ENCODE peak calls at places on chromosomes 11 and 22, in ten cellular contexts. X, P, C, I, M, Q, N, V, W and U are unnamed samples.

GRCh38 chr22:43197271-43197941 is 10.5 kb upstream of the TTLL12 start:
- DNase-seq in X (no peak), P (no peak), C (no peak), I (no peak), M (no peak), Q (no peak), N (no peak), V (peak), W (no peak), U (no peak)

GRCh38 chr11:74749965-74750296 is 1.3 kb downstream of the RNF169 start:
- DNase-seq in X (no peak), P (no peak), C (no peak), I (peak), M (no peak), Q (no peak), N (no peak), V (no peak), W (no peak), U (no peak)

GRCh38 chr11:126405906-126406305 is 50.4 kb downstream of the ST3GAL4 start:
- DNase-seq in X (no peak), P (no peak), C (no peak), I (no peak), M (no peak), Q (no peak), N (no peak), V (peak), W (no peak), U (no peak)

GRCh38 chr22:24420072-24420976 is 7.1 kb upstream of the ADORA2A start:
- DNase-seq in X (no peak), P (no peak), C (peak), I (no peak), M (no peak), Q (no peak), N (peak), V (no peak), W (no peak), U (no peak)

GRCh38 chr11:68118753-68119448 is 2.3 kb downstream of the CHKA start:
- DNase-seq in X (no peak), P (no peak), C (no peak), I (peak), M (no peak), Q (no peak), N (no peak), V (peak), W (no peak), U (no peak)

GRCh38 chr11:83694191-83694905 is 408.2 kb upstream of the CCDC90B start:
- DNase-seq in X (no peak), P (no peak), C (no peak), I (no peak), M (no peak), Q (no peak), N (no peak), V (no peak), W (no peak), U (no peak)

GRCh38 chr11:72041364-72042058 is 38.8 kb downstream of the NUMA1 start:
- DNase-seq in X (peak), P (peak), C (peak), I (peak), M (no peak), Q (peak), N (peak), V (peak), W (peak), U (no peak)

GRCh38 chr11:45817191-45817590 is 12.2 kb downstream of the SLC35C1 start:
- DNase-seq in X (no peak), P (no peak), C (no peak), I (peak), M (no peak), Q (no peak), N (no peak), V (no peak), W (no peak), U (no peak)

GRCh38 chr11:114073506-114074381 is 14.2 kb downstream of the ZBTB16 start:
- DNase-seq in X (no peak), P (no peak), C (no peak), I (no peak), M (no peak), Q (no peak), N (no peak), V (no peak), W (no peak), U (no peak)

GRCh38 chr22:47296405-47297260 is 534.2 kb downstream of the TBC1D22A start:
- DNase-seq in X (no peak), P (no peak), C (no peak), I (no peak), M (no peak), Q (no peak), N (no peak), V (no peak), W (no peak), U (no peak)

GRCh38 chr11:57515332-57516060 is at the start of gene SLC43A1:
- DNase-seq in X (peak), P (peak), C (peak), I (peak), M (no peak), Q (peak), N (no peak), V (no peak), W (peak), U (no peak)

GRCh38 chr22:17343766-17344165 is 25.5 kb upstream of the CECR2 start:
- DNase-seq in X (no peak), P (no peak), C (no peak), I (no peak), M (no peak), Q (no peak), N (no peak), V (no peak), W (no peak), U (no peak)

GRCh38 chr22:40534379-40535188 is 101.9 kb downstream of the MRTFA start:
- DNase-seq in X (no peak), P (no peak), C (no peak), I (peak), M (no peak), Q (peak), N (no peak), V (peak), W (no peak), U (no peak)

GRCh38 chr11:60859616-60860250 is 4.0 kb upstream of the PTGDR2 start:
- DNase-seq in X (no peak), P (no peak), C (no peak), I (no peak), M (no peak), Q (no peak), N (no peak), V (no peak), W (no peak), U (no peak)

GRCh38 chr11:13098067-13098466 is 89.0 kb downstream of the RASSF10 start:
- DNase-seq in X (no peak), P (no peak), C (peak), I (no peak), M (no peak), Q (peak), N (no peak), V (peak), W (no peak), U (no peak)

GRCh38 chr11:45321669-45322068 is 35.5 kb upstream of the SYT13 start:
- DNase-seq in X (no peak), P (no peak), C (no peak), I (no peak), M (no peak), Q (no peak), N (no peak), V (no peak), W (no peak), U (no peak)

GRCh38 chr11:19723572-19724342 is 11.1 kb downstream of the NAV2 start:
- DNase-seq in X (peak), P (no peak), C (no peak), I (no peak), M (no peak), Q (no peak), N (no peak), V (peak), W (no peak), U (no peak)

GRCh38 chr22:24450600-24450999 is 23.2 kb downstream of the ADORA2A start:
- DNase-seq in X (no peak), P (no peak), C (peak), I (no peak), M (no peak), Q (no peak), N (no peak), V (no peak), W (peak), U (no peak)

GRCh38 chr11:91081440-91082088 is 858.7 kb upstream of the CHORDC1 start:
- DNase-seq in X (no peak), P (no peak), C (no peak), I (no peak), M (no peak), Q (peak), N (no peak), V (peak), W (peak), U (peak)

GRCh38 chr11:111601979-111602864 is at the start of gene SIK2:
- DNase-seq in X (peak), P (peak), C (peak), I (peak), M (peak), Q (peak), N (peak), V (peak), W (peak), U (peak)

GRCh38 chr11:67195971-67196418 is 70.3 kb upstream of the GRK2 start:
- DNase-seq in X (no peak), P (peak), C (no peak), I (no peak), M (no peak), Q (peak), N (no peak), V (no peak), W (no peak), U (peak)

GRCh38 chr22:23453277-23453676 is 126.8 kb downstream of the IGLL1 start:
- DNase-seq in X (no peak), P (no peak), C (no peak), I (no peak), M (no peak), Q (no peak), N (no peak), V (no peak), W (no peak), U (no peak)

GRCh38 chr11:82747471-82747870 is 13.8 kb upstream of the FAM181B start:
- DNase-seq in X (no peak), P (no peak), C (no peak), I (no peak), M (no peak), Q (no peak), N (no peak), V (peak), W (no peak), U (no peak)

GRCh38 chr22:24184057-24184798 is 2.9 kb downstream of the SUSD2 start:
- DNase-seq in X (no peak), P (no peak), C (no peak), I (no peak), M (no peak), Q (no peak), N (no peak), V (no peak), W (peak), U (no peak)

GRCh38 chr11:93986716-93987115 is 34.4 kb upstream of the HEPHL1 start:
- DNase-seq in X (no peak), P (no peak), C (peak), I (no peak), M (no peak), Q (peak), N (no peak), V (peak), W (no peak), U (no peak)

GRCh38 chr22:23093090-23093788 is 22.9 kb downstream of the GNAZ start:
- DNase-seq in X (no peak), P (no peak), C (no peak), I (no peak), M (no peak), Q (no peak), N (no peak), V (no peak), W (no peak), U (no peak)

GRCh38 chr22:48845356-48845936 is 982.2 kb downstream of the BRD1 start:
- DNase-seq in X (no peak), P (no peak), C (no peak), I (no peak), M (no peak), Q (no peak), N (no peak), V (no peak), W (no peak), U (no peak)

GRCh38 chr22:46010177-46010867 is 33.4 kb upstream of the WNT7B start:
- DNase-seq in X (no peak), P (no peak), C (no peak), I (no peak), M (no peak), Q (peak), N (peak), V (peak), W (peak), U (no peak)

GRCh38 chr22:27581241-27581640 is 220.3 kb downstream of the MN1 start:
- DNase-seq in X (no peak), P (no peak), C (no peak), I (no peak), M (no peak), Q (no peak), N (no peak), V (no peak), W (no peak), U (no peak)